ENCODE peak calls at places on chromosome 20, in seven cellular contexts. One of them, this sample, is unnamed.

GRCh38 chr20:10739134-10739533 is 65.3 kb upstream of the JAG1 start:
- DNase-seq in activated CD4-positive, CD25-positive, alpha-beta regulatory T cell: no peak
- DNase-seq in skeletal muscle cell: no peak
- DNase-seq in HCEC 1CT: no peak
- DNase-seq in iris pigment epithelial cell: no peak
- DNase-seq in astrocyte of the hippocampus: no peak
- DNase-seq in H7: no peak
- DNase-seq in this sample: no peak

GRCh38 chr20:8154636-8155035 is 22.6 kb downstream of the PLCB1 start:
- DNase-seq in activated CD4-positive, CD25-positive, alpha-beta regulatory T cell: no peak
- DNase-seq in skeletal muscle cell: no peak
- DNase-seq in HCEC 1CT: no peak
- DNase-seq in iris pigment epithelial cell: peak
- DNase-seq in astrocyte of the hippocampus: no peak
- DNase-seq in H7: no peak
- DNase-seq in this sample: no peak

GRCh38 chr20:57059055-57059617 is 207.3 kb downstream of the BMP7 start:
- DNase-seq in activated CD4-positive, CD25-positive, alpha-beta regulatory T cell: no peak
- DNase-seq in skeletal muscle cell: no peak
- DNase-seq in HCEC 1CT: no peak
- DNase-seq in iris pigment epithelial cell: no peak
- DNase-seq in astrocyte of the hippocampus: no peak
- DNase-seq in H7: no peak
- DNase-seq in this sample: no peak

GRCh38 chr20:8132632-8133587 is 844 bp downstream of the PLCB1 start:
- DNase-seq in activated CD4-positive, CD25-positive, alpha-beta regulatory T cell: no peak
- DNase-seq in skeletal muscle cell: no peak
- DNase-seq in HCEC 1CT: no peak
- DNase-seq in iris pigment epithelial cell: peak
- DNase-seq in astrocyte of the hippocampus: no peak
- DNase-seq in H7: peak
- DNase-seq in this sample: no peak

GRCh38 chr20:51419236-51419635 is 123.3 kb downstream of the NFATC2 start:
- DNase-seq in activated CD4-positive, CD25-positive, alpha-beta regulatory T cell: no peak
- DNase-seq in skeletal muscle cell: no peak
- DNase-seq in HCEC 1CT: no peak
- DNase-seq in iris pigment epithelial cell: no peak
- DNase-seq in astrocyte of the hippocampus: no peak
- DNase-seq in H7: no peak
- DNase-seq in this sample: no peak

GRCh38 chr20:1124416-1124815 is 6.0 kb downstream of the PSMF1 start:
- DNase-seq in activated CD4-positive, CD25-positive, alpha-beta regulatory T cell: no peak
- DNase-seq in skeletal muscle cell: no peak
- DNase-seq in HCEC 1CT: no peak
- DNase-seq in iris pigment epithelial cell: no peak
- DNase-seq in astrocyte of the hippocampus: no peak
- DNase-seq in H7: no peak
- DNase-seq in this sample: no peak

GRCh38 chr20:38674178-38675133 is 49.8 kb upstream of the SLC32A1 start:
- DNase-seq in activated CD4-positive, CD25-positive, alpha-beta regulatory T cell: no peak
- DNase-seq in skeletal muscle cell: no peak
- DNase-seq in HCEC 1CT: peak
- DNase-seq in iris pigment epithelial cell: peak
- DNase-seq in astrocyte of the hippocampus: peak
- DNase-seq in H7: peak
- DNase-seq in this sample: peak

GRCh38 chr20:3932277-3933073 is 43.3 kb downstream of the PANK2 start:
- DNase-seq in activated CD4-positive, CD25-positive, alpha-beta regulatory T cell: no peak
- DNase-seq in skeletal muscle cell: no peak
- DNase-seq in HCEC 1CT: peak
- DNase-seq in iris pigment epithelial cell: no peak
- DNase-seq in astrocyte of the hippocampus: peak
- DNase-seq in H7: no peak
- DNase-seq in this sample: peak

GRCh38 chr20:40980106-40980827 is 48.4 kb upstream of the TOP1 start:
- DNase-seq in activated CD4-positive, CD25-positive, alpha-beta regulatory T cell: no peak
- DNase-seq in skeletal muscle cell: peak
- DNase-seq in HCEC 1CT: no peak
- DNase-seq in iris pigment epithelial cell: no peak
- DNase-seq in astrocyte of the hippocampus: no peak
- DNase-seq in H7: no peak
- DNase-seq in this sample: no peak

GRCh38 chr20:62364911-62365736 is 2.0 kb downstream of the LAMA5 start:
- DNase-seq in activated CD4-positive, CD25-positive, alpha-beta regulatory T cell: no peak
- DNase-seq in skeletal muscle cell: no peak
- DNase-seq in HCEC 1CT: no peak
- DNase-seq in iris pigment epithelial cell: no peak
- DNase-seq in astrocyte of the hippocampus: no peak
- DNase-seq in H7: no peak
- DNase-seq in this sample: no peak

GRCh38 chr20:3687655-3688054 is 5.8 kb upstream of the ADAM33 start:
- DNase-seq in activated CD4-positive, CD25-positive, alpha-beta regulatory T cell: no peak
- DNase-seq in skeletal muscle cell: no peak
- DNase-seq in HCEC 1CT: peak
- DNase-seq in iris pigment epithelial cell: peak
- DNase-seq in astrocyte of the hippocampus: peak
- DNase-seq in H7: peak
- DNase-seq in this sample: peak

GRCh38 chr20:32036716-32037355 is 15.2 kb upstream of the HCK start:
- DNase-seq in activated CD4-positive, CD25-positive, alpha-beta regulatory T cell: no peak
- DNase-seq in skeletal muscle cell: peak
- DNase-seq in HCEC 1CT: no peak
- DNase-seq in iris pigment epithelial cell: no peak
- DNase-seq in astrocyte of the hippocampus: no peak
- DNase-seq in H7: no peak
- DNase-seq in this sample: no peak

GRCh38 chr20:50844430-50845100 is 49.7 kb downstream of the BCAS4 start:
- DNase-seq in activated CD4-positive, CD25-positive, alpha-beta regulatory T cell: no peak
- DNase-seq in skeletal muscle cell: peak
- DNase-seq in HCEC 1CT: peak
- DNase-seq in iris pigment epithelial cell: peak
- DNase-seq in astrocyte of the hippocampus: peak
- DNase-seq in H7: no peak
- DNase-seq in this sample: peak